ENCODE peak calls at places on chromosome 9, in nine cellular contexts. V is CD4-positive, alpha-beta T cell; X is AG04450; L is CD8-positive, alpha-beta T cell; G is brain microvascular endothelial cell; W is colonic mucosa; P is iPS DF 6.9; Z is transverse colon; S is A549. R is an unnamed sample.

GRCh38 chr9:104927216-104927911 is 591 bp downstream of the ABCA1 start:
- DNase-seq in V (peak; percentile 40), X (no peak), L (peak; percentile 56), G (peak; percentile 27), W (peak; percentile 57), P (no peak), Z (peak; percentile 44), S (peak; percentile 66), R (no peak)

GRCh38 chr9:4929917-4930316 is 55.2 kb upstream of the JAK2 start:
- DNase-seq in V (no peak), X (no peak), L (no peak), G (no peak), W (no peak), P (no peak), Z (no peak), S (no peak), R (no peak)

GRCh38 chr9:137423001-137423809 is at the start of the genes EXD3 and NOXA1:
- DNase-seq in V (peak; percentile 97), X (peak; percentile 71), L (peak; percentile 98), G (peak; percentile 61), W (peak; percentile 96), P (peak; percentile 68), Z (peak; percentile 97), S (peak; percentile 96), R (peak; percentile 64)

GRCh38 chr9:134889386-134890214 is 9.0 kb downstream of the FCN2 start:
- DNase-seq in V (peak; percentile 12), X (no peak), L (peak; percentile 27), G (no peak), W (no peak), P (no peak), Z (no peak), S (no peak), R (no peak)

GRCh38 chr9:116144038-116144437 is 9.6 kb upstream of the PAPPA start:
- DNase-seq in V (no peak), X (no peak), L (no peak), G (peak; percentile 55), W (no peak), P (no peak), Z (no peak), S (peak; percentile 43), R (peak; percentile 76)

GRCh38 chr9:70108181-70108580 is 64.5 kb downstream of the MAMDC2 start:
- DNase-seq in V (no peak), X (no peak), L (no peak), G (no peak), W (no peak), P (no peak), Z (no peak), S (no peak), R (no peak)

GRCh38 chr9:75892168-75892901 is 1.9 kb downstream of the PCSK5 start:
- DNase-seq in V (peak; percentile 34), X (no peak), L (no peak), G (no peak), W (peak; percentile 69), P (no peak), Z (peak; percentile 70), S (peak; percentile 22), R (no peak)

GRCh38 chr9:99183616-99184015 is 38.1 kb downstream of the ALG2 start:
- DNase-seq in V (no peak), X (no peak), L (no peak), G (no peak), W (no peak), P (no peak), Z (no peak), S (no peak), R (no peak)

GRCh38 chr9:127589955-127590370 is 22.1 kb upstream of the STXBP1 start:
- DNase-seq in V (no peak), X (peak; percentile 57), L (peak; percentile 53), G (peak; percentile 60), W (peak; percentile 82), P (no peak), Z (peak; percentile 70), S (peak; percentile 81), R (no peak)

GRCh38 chr9:125431741-125432271 is 170.2 kb downstream of the GAPVD1 start:
- DNase-seq in V (no peak), X (no peak), L (no peak), G (no peak), W (no peak), P (no peak), Z (no peak), S (no peak), R (no peak)

GRCh38 chr9:124008855-124009834 is 2.4 kb upstream of the LHX2 start:
- DNase-seq in V (no peak), X (no peak), L (no peak), G (no peak), W (no peak), P (no peak), Z (no peak), S (no peak), R (no peak)

GRCh38 chr9:131758972-131759647 is 19.2 kb upstream of the RAPGEF1 start:
- DNase-seq in V (no peak), X (no peak), L (no peak), G (no peak), W (no peak), P (no peak), Z (no peak), S (no peak), R (peak; percentile 48)

GRCh38 chr9:71446499-71447411 is 321.6 kb downstream of the CEMIP2 start:
- DNase-seq in V (no peak), X (peak; percentile 8), L (no peak), G (peak; percentile 48), W (peak; percentile 45), P (peak; percentile 58), Z (peak; percentile 20), S (peak; percentile 48), R (no peak)

GRCh38 chr9:115121140-115121710 is 3.3 kb upstream of the TNC start:
- DNase-seq in V (no peak), X (no peak), L (no peak), G (no peak), W (no peak), P (no peak), Z (no peak), S (no peak), R (peak; percentile 48)

GRCh38 chr9:37030591-37030939 is 3.5 kb downstream of the PAX5 start:
- DNase-seq in V (no peak), X (no peak), L (no peak), G (no peak), W (no peak), P (no peak), Z (no peak), S (no peak), R (no peak)

GRCh38 chr9:34653610-34654072 is 1.7 kb downstream of the IL11RA start:
- DNase-seq in V (no peak), X (no peak), L (no peak), G (no peak), W (no peak), P (no peak), Z (no peak), S (no peak), R (no peak)

DNA sequence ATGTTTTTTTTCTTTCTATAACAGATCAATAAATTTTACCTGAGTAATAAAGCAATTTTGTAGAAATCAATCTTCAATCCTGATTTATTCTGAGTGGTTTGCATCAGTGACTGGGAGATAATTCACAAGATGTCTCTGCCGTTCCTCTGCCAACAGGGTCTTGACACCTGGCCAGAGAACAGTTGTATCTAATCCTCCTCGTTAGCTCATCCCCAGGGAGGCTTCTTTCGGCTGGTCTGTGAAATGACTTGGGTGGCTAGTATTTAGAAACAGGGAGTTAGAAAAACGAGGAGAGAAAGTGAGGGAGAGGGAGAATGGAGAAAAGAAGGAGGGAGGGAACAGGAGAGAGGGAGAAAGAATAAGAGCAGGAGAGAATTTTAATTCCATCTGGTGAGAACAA is 600.3 kb upstream of the TLE4 start:
- DNase-seq in V (no peak), X (no peak), L (no peak), G (no peak), W (no peak), P (no peak), Z (no peak), S (no peak), R (no peak)
- H3K27ac ChIP-seq in V (no peak overlapping the region), X (no peak overlapping the region), L (no peak overlapping the region), G (no peak overlapping the region), W (no peak overlapping the region), P (no peak overlapping the region), Z (no peak overlapping the region), S (peak overlapping the region; percentile 48), R (no peak overlapping the region)

GRCh38 chr9:73152445-73152844 is 780 bp downstream of the ANXA1 start:
- DNase-seq in V (no peak), X (no peak), L (no peak), G (no peak), W (no peak), P (no peak), Z (no peak), S (no peak), R (no peak)

GRCh38 chr9:73146113-73146815 is 5.4 kb upstream of the ANXA1 start:
- DNase-seq in V (no peak), X (no peak), L (no peak), G (no peak), W (no peak), P (no peak), Z (no peak), S (no peak), R (no peak)

GRCh38 chr9:73149371-73150067 is 2.1 kb upstream of the ANXA1 start:
- DNase-seq in V (no peak), X (peak; percentile 60), L (no peak), G (peak; percentile 83), W (no peak), P (no peak), Z (no peak), S (peak; percentile 75), R (no peak)

GRCh38 chr9:73151653-73152382 is at the start of gene ANXA1:
- DNase-seq in V (no peak), X (peak; percentile 45), L (no peak), G (peak; percentile 86), W (peak; percentile 34), P (no peak), Z (no peak), S (peak; percentile 94), R (peak; percentile 88)

DNA sequence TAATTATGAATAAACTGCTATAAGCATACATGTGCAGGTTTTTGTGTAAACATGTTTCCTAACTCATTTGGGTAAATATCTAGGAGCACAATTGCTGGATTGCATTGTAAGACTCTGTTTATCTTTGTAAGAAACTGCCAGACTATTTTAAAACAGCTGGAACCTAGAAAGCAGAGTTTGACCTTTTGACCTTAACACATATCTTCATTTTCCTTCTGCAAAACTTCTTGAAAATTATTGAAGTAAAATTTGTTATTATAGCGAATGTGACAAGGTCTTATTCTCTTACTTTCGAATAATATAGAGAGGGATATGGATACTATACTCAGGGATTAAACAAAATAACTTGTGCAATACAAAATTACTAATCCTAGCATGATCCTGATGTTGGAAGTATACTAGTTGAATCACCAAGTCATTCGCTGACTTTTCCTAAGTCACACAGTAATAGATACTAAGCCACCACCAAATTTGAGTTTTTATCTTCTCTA is 3.2 kb upstream of the ANXA1 start:
- DNase-seq in V (no peak), X (no peak), L (no peak), G (no peak), W (no peak), P (no peak), Z (no peak), S (no peak), R (no peak)
- H3K27ac ChIP-seq in V (no peak overlapping the region), X (no peak overlapping the region), L (no peak overlapping the region), G (peak overlapping the region; percentile 81), W (peak overlapping the region; percentile 49), P (no peak overlapping the region), Z (peak overlapping the region; percentile 60), S (peak overlapping the region; percentile 87), R (peak overlapping the region; percentile 92)

GRCh38 chr9:21684831-21685362 is 117.5 kb upstream of the MTAP start:
- DNase-seq in V (no peak), X (no peak), L (no peak), G (peak; percentile 79), W (no peak), P (no peak), Z (no peak), S (peak; percentile 90), R (peak; percentile 100)
- H3K27ac ChIP-seq in V (no peak overlapping the region), X (no peak overlapping the region), L (no peak overlapping the region), G (no peak overlapping the region), W (no peak overlapping the region), P (no peak overlapping the region), Z (no peak overlapping the region), S (peak overlapping the region; percentile 92), R (peak overlapping the region; percentile 98)

GRCh38 chr9:129879991-129880653 is 44.9 kb downstream of the USP20 start:
- DNase-seq in V (no peak), X (no peak), L (no peak), G (no peak), W (no peak), P (no peak), Z (no peak), S (no peak), R (no peak)
- H3K27ac ChIP-seq in V (no peak overlapping the region), X (no peak overlapping the region), L (no peak overlapping the region), G (no peak overlapping the region), W (no peak overlapping the region), P (no peak overlapping the region), Z (no peak overlapping the region), S (no peak overlapping the region), R (no peak overlapping the region)

R was measured in epithelial cell of prostate.